ENCODE peak calls at places on chromosome 21, in nine cellular contexts. Z, Y, B, T, H, W, Q, R and C are unnamed samples.
A peak's percentile ranks its signal among the peaks of the same experiment; 100 is the strongest.

GRCh38 chr21:29477941-29478340 is 179.2 kb downstream of the BACH1 start:
- DNase-seq in Z (no peak), Q (no peak), W (no peak), Y (no peak), T (no peak), H (no peak), R (no peak), B (no peak), C (no peak)

GRCh38 chr21:17463441-17463840 is 49.4 kb upstream of the CXADR start:
- DNase-seq in Z (no peak), Y (no peak), H (peak; percentile 30), R (peak; percentile 44), Q (no peak), W (no peak), B (no peak), T (no peak), C (no peak)

GRCh38 chr21:42650441-42651421 is 2.7 kb upstream of the PDE9A start:
- DNase-seq in Y (peak; percentile 28), R (no peak), T (no peak), Q (no peak), W (no peak), Z (no peak), H (no peak), B (peak; percentile 41), C (no peak)

GRCh38 chr21:38984982-38985422 is 179.3 kb downstream of the ETS2 start:
- DNase-seq in T (no peak), Q (no peak), W (no peak), Z (no peak), H (no peak), B (peak; percentile 62), Y (no peak), R (peak; percentile 49), C (no peak)

GRCh38 chr21:39575778-39576177 is 37.0 kb upstream of the B3GALT5 start:
- DNase-seq in H (no peak), Z (no peak), R (no peak), T (no peak), B (no peak), Q (no peak), W (no peak), Y (no peak), C (no peak)

GRCh38 chr21:38220270-38220737 is 36.5 kb upstream of the KCNJ15 start:
- DNase-seq in H (no peak), Q (no peak), R (no peak), Y (no peak), Z (no peak), B (no peak), W (no peak), T (no peak), C (no peak)

GRCh38 chr21:20822559-20823133 is 175.6 kb upstream of the NCAM2 start:
- DNase-seq in B (no peak), T (no peak), Z (no peak), H (no peak), Y (no peak), R (no peak), W (no peak), Q (no peak), C (no peak)

GRCh38 chr21:43195131-43196021 is 26.6 kb downstream of the CRYAA start:
- DNase-seq in R (peak; percentile 14), W (no peak), T (peak; percentile 71), B (no peak), Y (peak; percentile 85), H (no peak), Q (no peak), Z (no peak), C (no peak)

GRCh38 chr21:15005391-15005790 is 59.4 kb downstream of the NRIP1 start:
- DNase-seq in Z (peak; percentile 7), T (no peak), W (no peak), Y (no peak), R (no peak), B (no peak), Q (peak; percentile 74), H (no peak), C (peak; percentile 37)

GRCh38 chr21:42227909-42228708 is 9.2 kb downstream of the ABCG1 start:
- DNase-seq in R (peak; percentile 46), W (peak; percentile 77), Q (no peak), B (peak; percentile 95), Z (peak; percentile 80), T (peak; percentile 89), H (peak; percentile 82), Y (peak; percentile 97), C (no peak)

GRCh38 chr21:37145635-37146111 is 72.6 kb downstream of the TTC3 start:
- DNase-seq in B (no peak), H (no peak), T (no peak), Q (no peak), W (no peak), Z (no peak), Y (no peak), R (no peak), C (no peak)

GRCh38 chr21:39676054-39676771 is 63.5 kb downstream of the B3GALT5 start:
- DNase-seq in Y (no peak), R (no peak), H (peak; percentile 45), W (no peak), Z (no peak), Q (no peak), T (peak; percentile 26), B (no peak), C (no peak)

GRCh38 chr21:38524168-38525153 is 26.2 kb upstream of the ERG start:
- DNase-seq in B (no peak), W (no peak), Z (no peak), R (no peak), T (no peak), H (no peak), Y (no peak), Q (no peak), C (no peak)

GRCh38 chr21:15978158-15978805 is 248.5 kb downstream of the USP25 start:
- DNase-seq in Q (no peak), R (no peak), W (no peak), T (no peak), Y (no peak), B (no peak), Z (no peak), H (no peak), C (no peak)

GRCh38 chr21:26070121-26070520 is 100.4 kb downstream of the APP start:
- DNase-seq in W (no peak), Z (no peak), B (no peak), R (no peak), T (no peak), H (no peak), Y (no peak), Q (no peak), C (no peak)

GRCh38 chr21:39048574-39048973 is 134.7 kb downstream of the PSMG1 start:
- DNase-seq in Z (no peak), R (no peak), H (no peak), Q (no peak), Y (no peak), B (no peak), W (no peak), T (no peak), C (no peak)

GRCh38 chr21:15170614-15171013 is 105.8 kb upstream of the NRIP1 start:
- DNase-seq in B (no peak), R (no peak), T (no peak), Y (no peak), Z (no peak), Q (no peak), H (no peak), W (no peak), C (no peak)

GRCh38 chr21:22363504-22363903 is 1365.3 kb downstream of the NCAM2 start:
- DNase-seq in W (no peak), Z (no peak), Y (no peak), Q (no peak), R (no peak), T (no peak), B (no peak), H (no peak), C (no peak)

GRCh38 chr21:37166733-37167132 is 93.7 kb downstream of the TTC3 start:
- DNase-seq in T (no peak), Q (peak; percentile 7), Y (no peak), R (no peak), H (peak; percentile 12), W (no peak), Z (no peak), B (no peak), C (peak; percentile 31)

GRCh38 chr21:34519694-34520093 is 7.7 kb upstream of the KCNE1 start:
- DNase-seq in B (no peak), Z (no peak), W (no peak), T (no peak), Q (no peak), R (no peak), Y (no peak), H (no peak), C (no peak)

GRCh38 chr21:34519013-34519412 is 7.0 kb upstream of the KCNE1 start:
- DNase-seq in T (no peak), W (no peak), R (no peak), Y (no peak), H (no peak), Q (no peak), Z (no peak), B (no peak), C (no peak)

GRCh38 chr21:34514576-34515135 is 2.6 kb upstream of the KCNE1 start:
- DNase-seq in Q (no peak), W (no peak), H (no peak), Z (no peak), T (no peak), B (no peak), Y (no peak), R (no peak), C (no peak)

GRCh38 chr21:34517039-34517438 is 5.0 kb upstream of the KCNE1 start:
- DNase-seq in H (no peak), B (no peak), W (no peak), T (no peak), R (no peak), Z (no peak), Q (no peak), Y (no peak), C (no peak)

GRCh38 chr21:34517491-34518245 is 5.7 kb upstream of the KCNE1 start:
- DNase-seq in H (peak; percentile 16), Z (no peak), B (no peak), Q (no peak), T (no peak), Y (no peak), W (no peak), R (no peak), C (no peak)
- H3K4me1 ChIP-seq in H (peaks cover 6% of the 10 kb centered on the region), Z (no peaks in the 10 kb centered on the region), B (no peaks in the 10 kb centered on the region), Q (no peaks in the 10 kb centered on the region), T (peaks cover 12% of the 10 kb centered on the region), Y (no peaks in the 10 kb centered on the region), W (peaks cover 4% of the 10 kb centered on the region), R (no peaks in the 10 kb centered on the region), C (no peaks in the 10 kb centered on the region)

GRCh38 chr21:34818663-34819158 is 149.9 kb downstream of the CLIC6 start:
- DNase-seq in H (no peak), Y (no peak), W (no peak), Z (no peak), T (no peak), Q (no peak), R (no peak), B (no peak), C (no peak)
- H3K4me1 ChIP-seq in H (peaks cover 27% of the 10 kb centered on the region), Y (peaks cover 20% of the 10 kb centered on the region), W (peaks cover 32% of the 10 kb centered on the region), Z (no peaks in the 10 kb centered on the region), T (no peaks in the 10 kb centered on the region), Q (no peaks in the 10 kb centered on the region), R (no peaks in the 10 kb centered on the region), B (no peaks in the 10 kb centered on the region), C (no peaks in the 10 kb centered on the region)

GRCh38 chr21:44870748-44871495 is 2.6 kb downstream of the PTTG1IP start:
- DNase-seq in Q (no peak), T (peak; percentile 59), R (no peak), W (no peak), B (peak; percentile 63), Y (peak; percentile 87), Z (no peak), H (no peak), C (no peak)
- H3K4me1 ChIP-seq in Q (peaks cover 11% of the 10 kb centered on the region), T (peaks cover 78% of the 10 kb centered on the region), R (peaks cover 15% of the 10 kb centered on the region), W (peaks cover 32% of the 10 kb centered on the region), B (peaks cover 4% of the 10 kb centered on the region), Y (peaks cover 70% of the 10 kb centered on the region), Z (peaks cover 70% of the 10 kb centered on the region), H (peaks cover 65% of the 10 kb centered on the region), C (peaks cover 7% of the 10 kb centered on the region)

GRCh38 chr21:46323227-46323709 is 402 bp downstream of the C21orf58 start:
- DNase-seq in B (no peak), Q (no peak), W (no peak), Z (no peak), R (no peak), Y (no peak), T (no peak), H (no peak), C (no peak)
- H3K4me1 ChIP-seq in B (no peaks in the 10 kb centered on the region), Q (no peaks in the 10 kb centered on the region), W (peaks cover 13% of the 10 kb centered on the region), Z (peaks cover 12% of the 10 kb centered on the region), R (no peaks in the 10 kb centered on the region), Y (peaks cover 24% of the 10 kb centered on the region), T (peaks cover 24% of the 10 kb centered on the region), H (peaks cover 21% of the 10 kb centered on the region), C (peaks cover 9% of the 10 kb centered on the region)